ENCODE peak calls at places on chromosomes 5 and 9, in four cellular contexts. B, W, L and X are unnamed samples.

GRCh38 chr5:92337772-92338234 is 954.7 kb upstream of the ARRDC3 start:
- DNase-seq in B (peak), W (no peak), L (no peak), X (no peak)

GRCh38 chr9:85045271-85045670 is 375.7 kb downstream of the NTRK2 start:
- DNase-seq in B (no peak), W (no peak), L (no peak), X (no peak)

GRCh38 chr9:109383356-109383755 is 62.5 kb upstream of the EPB41L4B start:
- DNase-seq in B (no peak), W (peak), L (no peak), X (no peak)

GRCh38 chr5:157977957-157978505 is 119.1 kb upstream of the CLINT1 start:
- DNase-seq in B (no peak), W (no peak), L (no peak), X (no peak)

GRCh38 chr9:127170652-127171051 is 48.2 kb upstream of the ANGPTL2 start:
- DNase-seq in B (no peak), W (peak), L (no peak), X (no peak)

GRCh38 chr9:133977421-133978201 is 14.5 kb downstream of the VAV2 start:
- DNase-seq in B (no peak), W (no peak), L (no peak), X (no peak)

GRCh38 chr9:76615149-76615548 is 149.1 kb upstream of the PCA3 start:
- DNase-seq in B (no peak), W (no peak), L (no peak), X (no peak)

GRCh38 chr9:100492952-100493351 is 20.0 kb downstream of the TMEFF1 start:
- DNase-seq in B (peak), W (no peak), L (no peak), X (peak)

GRCh38 chr5:92518318-92518913 is 1062.6 kb downstream of the NR2F1-AS1 start:
- DNase-seq in B (peak), W (peak), L (peak), X (peak)

GRCh38 chr5:40853632-40854192 is 12.5 kb downstream of the CARD6 start:
- DNase-seq in B (no peak), W (no peak), L (no peak), X (peak)

GRCh38 chr5:136034976-136035375 is 6.2 kb downstream of the TGFBI start:
- DNase-seq in B (no peak), W (no peak), L (no peak), X (no peak)

GRCh38 chr9:7976856-7977255 is 177.3 kb upstream of the DMAC1 start:
- DNase-seq in B (no peak), W (no peak), L (no peak), X (no peak)

GRCh38 chr5:65142511-65143011 is 339.2 kb downstream of the ADAMTS6 start:
- DNase-seq in B (peak), W (no peak), L (no peak), X (peak)

GRCh38 chr5:149581931-149582768 is 852 bp downstream of the ARHGEF37 start:
- DNase-seq in B (no peak), W (no peak), L (peak), X (no peak)

GRCh38 chr5:61969347-61969746 is 336.7 kb upstream of the KIF2A start:
- DNase-seq in B (no peak), W (no peak), L (no peak), X (peak)

GRCh38 chr9:27278374-27278773 is 18.6 kb downstream of the EQTN start:
- DNase-seq in B (peak), W (no peak), L (no peak), X (no peak)

GRCh38 chr5:107875834-107876233 is 205.1 kb upstream of the EFNA5 start:
- DNase-seq in B (peak), W (no peak), L (no peak), X (peak)

GRCh38 chr9:113155911-113156559 is 5.2 kb downstream of the SLC31A2 start:
- DNase-seq in B (no peak), W (no peak), L (no peak), X (no peak)

GRCh38 chr5:32504923-32505596 is 60.5 kb upstream of the ZFR start:
- DNase-seq in B (peak), W (no peak), L (peak), X (peak)

GRCh38 chr9:370081-370480 is 155.4 kb downstream of the DOCK8 start:
- DNase-seq in B (no peak), W (no peak), L (no peak), X (no peak)

GRCh38 chr5:109455598-109456096 is 45.9 kb upstream of the PJA2 start:
- DNase-seq in B (peak), W (peak), L (no peak), X (peak)

GRCh38 chr9:130870491-130871381 is 25.9 kb downstream of the QRFP start:
- DNase-seq in B (no peak), W (peak), L (no peak), X (peak)

GRCh38 chr5:143350790-143351603 is 52.5 kb downstream of the NR3C1 start:
- DNase-seq in B (peak), W (no peak), L (no peak), X (peak)

GRCh38 chr9:121587863-121588262 is 63.6 kb upstream of the DAB2IP start:
- DNase-seq in B (no peak), W (no peak), L (no peak), X (no peak)

GRCh38 chr9:20043035-20043434 is 254.2 kb upstream of the SLC24A2 start:
- DNase-seq in B (no peak), W (no peak), L (no peak), X (no peak)

GRCh38 chr5:142095651-142096330 is 12.8 kb upstream of the NDFIP1 start:
- DNase-seq in B (no peak), W (no peak), L (no peak), X (no peak)